ENCODE peak calls at places on chromosome 4, in five cellular contexts. L, M, S, N and X are unnamed samples.

GRCh38 chr4:108398326-108398725 is 222.1 kb upstream of the RPL34 start:
- DNase-seq in M (no peak), N (no peak), S (no peak), L (no peak), X (no peak)

GRCh38 chr4:1210241-1210841 is 38.0 kb upstream of the SPON2 start:
- DNase-seq in N (no peak), S (no peak), L (no peak), M (no peak), X (no peak)

GRCh38 chr4:119628281-119629141 is at the start of gene PDE5A:
- DNase-seq in S (no peak), M (peak), N (peak), L (peak), X (peak)

GRCh38 chr4:179751669-179752068 is 2309.4 kb upstream of the AGA start:
- DNase-seq in M (no peak), N (no peak), L (no peak), S (no peak), X (no peak)

GRCh38 chr4:15400276-15400675 is 27.6 kb upstream of the C1QTNF7 start:
- DNase-seq in L (no peak), N (no peak), S (no peak), M (no peak), X (no peak)

GRCh38 chr4:156685308-156685707 is 286.3 kb downstream of the PDGFC start:
- DNase-seq in N (no peak), S (no peak), M (no peak), L (no peak), X (no peak)

GRCh38 chr4:71344067-71344466 is 5.2 kb downstream of the SLC4A4 start:
- DNase-seq in N (no peak), S (no peak), M (no peak), L (no peak), X (no peak)

GRCh38 chr4:69836321-69836720 is 23.6 kb downstream of the SULT1E1 start:
- DNase-seq in N (no peak), M (no peak), L (no peak), S (no peak), X (no peak)

GRCh38 chr4:180261346-180261745 is 1981.9 kb upstream of the TENM3 start:
- DNase-seq in N (no peak), S (no peak), L (no peak), M (no peak), X (no peak)

GRCh38 chr4:143337600-143338287 is 1.1 kb downstream of the GAB1 start:
- DNase-seq in M (peak), L (no peak), N (no peak), S (no peak), X (peak)

GRCh38 chr4:153409412-153409811 is 56.7 kb upstream of the TMEM131L start:
- DNase-seq in S (no peak), L (no peak), N (no peak), M (no peak), X (no peak)

GRCh38 chr4:109294006-109294405 is 8.5 kb downstream of the COL25A1 start:
- DNase-seq in S (peak), L (no peak), N (no peak), M (peak), X (peak)

GRCh38 chr4:105551968-105552746 is at the start of gene ARHGEF38:
- DNase-seq in L (no peak), N (no peak), S (no peak), M (no peak), X (no peak)

GRCh38 chr4:77127837-77128621 is 29.0 kb upstream of the CCNG2 start:
- DNase-seq in L (no peak), S (no peak), M (no peak), N (no peak), X (no peak)

GRCh38 chr4:6463311-6464289 is 8.8 kb downstream of the PPP2R2C start:
- DNase-seq in L (no peak), S (no peak), M (no peak), N (no peak), X (no peak)